ENCODE peak calls at places on chromosomes 4 and X, in four cellular contexts. Z is NCI-H69, D is cardiac muscle cell, W is prostate gland. O is an unnamed sample.
A peak's percentile ranks its signal among the peaks of the same experiment; 100 is the strongest.

GRCh38 chr4:107997001-107997788 is 7.5 kb downstream of the HADH start:
- DNase-seq in Z (no peak), D (peak; percentile 38), W (no peak), O (peak; percentile 84)

GRCh38 chr4:185774076-185774731 is 37.8 kb downstream of the SORBS2 start:
- DNase-seq in Z (no peak), W (no peak), D (peak; percentile 39), O (no peak)

GRCh38 chr4:24845132-24845531 is 49.8 kb downstream of the SOD3 start:
- DNase-seq in D (no peak), W (no peak), Z (no peak), O (no peak)

GRCh38 chr4:3686746-3687145 is 79.4 kb upstream of the ADRA2C start:
- DNase-seq in W (no peak), D (no peak), Z (no peak), O (no peak)

GRCh38 chr4:170884965-170885583 is 795.3 kb upstream of the AADAT start:
- DNase-seq in Z (no peak), W (no peak), D (no peak), O (no peak)

GRCh38 chrX:45424341-45424740 is 223.7 kb upstream of the DIPK2B start:
- DNase-seq in D (no peak), W (no peak), Z (no peak), O (no peak)

GRCh38 chrX:22800360-22800759 is 199.4 kb upstream of the DDX53 start:
- DNase-seq in W (no peak), D (no peak), Z (no peak), O (no peak)

GRCh38 chr4:16513876-16514275 is 287.6 kb upstream of the TAPT1 start:
- DNase-seq in W (no peak), D (no peak), Z (no peak), O (no peak)

GRCh38 chr4:147078875-147079658 is 133.4 kb upstream of the TTC29 start:
- DNase-seq in W (peak; percentile 40), D (peak; percentile 7), Z (peak; percentile 1), O (no peak)

GRCh38 chrX:3415011-3415410 is 68.6 kb upstream of the MXRA5 start:
- DNase-seq in W (no peak), D (no peak), Z (no peak), O (no peak)

GRCh38 chr4:31370866-31371465 is 650.8 kb downstream of the PCDH7 start:
- DNase-seq in D (peak; percentile 66), Z (peak; percentile 66), W (peak; percentile 14), O (no peak)

GRCh38 chr4:111652206-111652605 is 493.0 kb upstream of the FAM241A start:
- DNase-seq in Z (peak; percentile 16), W (no peak), D (no peak), O (no peak)

GRCh38 chr4:5361968-5362367 is 310.7 kb downstream of the STK32B start:
- DNase-seq in Z (no peak), D (peak; percentile 74), W (no peak), O (no peak)

GRCh38 chr4:138510053-138510452 is 267.9 kb upstream of the SLC7A11 start:
- DNase-seq in W (no peak), Z (no peak), D (no peak), O (no peak)

GRCh38 chr4:145230726-145231125 is 50.3 kb upstream of the OTUD4 start:
- DNase-seq in W (no peak), D (no peak), Z (no peak), O (no peak)

GRCh38 chrX:41542151-41542935 is 95.2 kb downstream of the NYX start:
- DNase-seq in W (no peak), Z (no peak), D (no peak), O (no peak)

GRCh38 chr4:34850426-34850825 is 1393.9 kb downstream of the ARAP2 start:
- DNase-seq in W (no peak), Z (no peak), D (no peak), O (no peak)

GRCh38 chr4:2378408-2378807 is 40.0 kb downstream of the ZFYVE28 start:
- DNase-seq in D (no peak), Z (no peak), W (no peak), O (no peak)

GRCh38 chr4:165009493-165010227 is 22.1 kb upstream of the TRIM60 start:
- DNase-seq in D (no peak), Z (no peak), W (no peak), O (no peak)

GRCh38 chr4:166091914-166092510 is 219.0 kb downstream of the TLL1 start:
- DNase-seq in Z (peak; percentile 62), W (peak; percentile 9), D (peak; percentile 58), O (no peak)

GRCh38 chrX:16646366-16647168 is 3.4 kb upstream of the S100G start:
- DNase-seq in Z (peak; percentile 89), W (no peak), D (no peak), O (no peak)

GRCh38 chr4:621296-622070 is 3.9 kb upstream of the PDE6B start:
- DNase-seq in D (no peak), Z (no peak), W (no peak), O (peak; percentile 44)

GRCh38 chr4:7947927-7948326 is 8.3 kb upstream of the AFAP1 start:
- DNase-seq in Z (no peak), W (no peak), D (no peak), O (no peak)